ENCODE peak calls at places on chromosomes 6 and 20, in seven cellular contexts. K is CD8-positive, alpha-beta memory T cell; E is hypothalamus; J is psoas muscle; A is COR-L47; V is tibial nerve; M is putamen. X is an unnamed sample.

GRCh38 chr6:140071601-140072062 is 697.2 kb upstream of the CITED2 start:
- DNase-seq in A (no peak), E (no peak), V (no peak), M (no peak), J (no peak), K (no peak), X (no peak)

GRCh38 chr20:23049933-23050838 is 714 bp upstream of the THBD start:
- DNase-seq in K (no peak), A (no peak), V (no peak), J (peak), E (no peak), M (no peak), X (peak)

GRCh38 chr20:53723045-53723444 is 129.4 kb upstream of the ZNF217 start:
- DNase-seq in M (no peak), E (no peak), V (no peak), A (no peak), J (no peak), K (no peak), X (no peak)

GRCh38 chr20:53344891-53345290 is 248.7 kb downstream of the ZNF217 start:
- DNase-seq in A (no peak), V (no peak), E (no peak), M (no peak), K (no peak), J (no peak), X (no peak)

GRCh38 chr6:15008269-15008668 is 237.6 kb upstream of the JARID2 start:
- DNase-seq in K (no peak), J (no peak), M (no peak), A (no peak), V (no peak), E (no peak), X (no peak)

GRCh38 chr6:46549155-46549554 is 57.9 kb upstream of the RCAN2 start:
- DNase-seq in M (no peak), E (no peak), J (no peak), V (no peak), A (no peak), K (no peak), X (no peak)

GRCh38 chr6:4516206-4516605 is 260.0 kb upstream of the CDYL start:
- DNase-seq in A (no peak), E (no peak), M (no peak), V (no peak), K (no peak), J (no peak), X (no peak)

GRCh38 chr20:62367136-62367482 is at the start of gene LAMA5:
- DNase-seq in K (no peak), J (peak), M (no peak), V (no peak), E (no peak), A (no peak), X (no peak)

GRCh38 chr6:148530394-148530923 is 187.8 kb downstream of the SASH1 start:
- DNase-seq in J (no peak), V (no peak), A (no peak), M (peak), K (no peak), E (no peak), X (no peak)

GRCh38 chr6:16524380-16524707 is 236.9 kb downstream of the ATXN1 start:
- DNase-seq in V (no peak), J (no peak), E (no peak), M (no peak), A (no peak), K (no peak), X (no peak)

GRCh38 chr6:54294965-54295532 is 13.2 kb upstream of the TINAG start:
- DNase-seq in J (no peak), M (no peak), E (no peak), A (no peak), V (no peak), K (no peak), X (no peak)